ENCODE peak calls at places on chromosomes 13 and 19, in eight cellular contexts. One of them, this sample, is unnamed.

GRCh38 chr19:4139614-4140236 is 13.7 kb upstream of the CREB3L3 start:
- DNase-seq in stimulated activated CD8-positive, alpha-beta memory T cell treated with anti-CD3 and anti-CD28 coated beads, Interleukin-4, amount 100 ng/mL, for 1 hour: peak; percentile 78
- DNase-seq in HT1080: peak; percentile 40
- DNase-seq in central memory CD8-positive, alpha-beta T cell: peak; percentile 76
- DNase-seq in CD8-positive, alpha-beta memory T cell: peak; percentile 71
- DNase-seq in cardiac muscle cell: peak; percentile 59
- DNase-seq in astrocyte of the spinal cord: peak; percentile 35
- DNase-seq in D341Med: peak; percentile 88
- DNase-seq in this sample: peak; percentile 66

GRCh38 chr13:43514326-43514725 is 272.4 kb downstream of the ENOX1 start:
- DNase-seq in cardiac muscle cell: no peak
- DNase-seq in D341Med: no peak
- DNase-seq in central memory CD8-positive, alpha-beta T cell: no peak
- DNase-seq in CD8-positive, alpha-beta memory T cell: no peak
- DNase-seq in stimulated activated CD8-positive, alpha-beta memory T cell treated with anti-CD3 and anti-CD28 coated beads, Interleukin-4, amount 100 ng/mL, for 1 hour: no peak
- DNase-seq in HT1080: no peak
- DNase-seq in astrocyte of the spinal cord: no peak
- DNase-seq in this sample: no peak

GRCh38 chr13:114089751-114090400 is 42.5 kb downstream of the RASA3 start:
- DNase-seq in stimulated activated CD8-positive, alpha-beta memory T cell treated with anti-CD3 and anti-CD28 coated beads, Interleukin-4, amount 100 ng/mL, for 1 hour: no peak
- DNase-seq in D341Med: no peak
- DNase-seq in central memory CD8-positive, alpha-beta T cell: no peak
- DNase-seq in HT1080: no peak
- DNase-seq in cardiac muscle cell: no peak
- DNase-seq in CD8-positive, alpha-beta memory T cell: no peak
- DNase-seq in astrocyte of the spinal cord: no peak
- DNase-seq in this sample: no peak

GRCh38 chr13:99796175-99796819 is 175.3 kb downstream of the ZIC5 start:
- DNase-seq in stimulated activated CD8-positive, alpha-beta memory T cell treated with anti-CD3 and anti-CD28 coated beads, Interleukin-4, amount 100 ng/mL, for 1 hour: no peak
- DNase-seq in HT1080: peak; percentile 34
- DNase-seq in central memory CD8-positive, alpha-beta T cell: no peak
- DNase-seq in cardiac muscle cell: peak; percentile 87
- DNase-seq in astrocyte of the spinal cord: peak; percentile 52
- DNase-seq in CD8-positive, alpha-beta memory T cell: no peak
- DNase-seq in D341Med: no peak
- DNase-seq in this sample: no peak

GRCh38 chr13:46168818-46169217 is 13.2 kb downstream of the LCP1 start:
- DNase-seq in cardiac muscle cell: no peak
- DNase-seq in central memory CD8-positive, alpha-beta T cell: no peak
- DNase-seq in D341Med: no peak
- DNase-seq in CD8-positive, alpha-beta memory T cell: no peak
- DNase-seq in stimulated activated CD8-positive, alpha-beta memory T cell treated with anti-CD3 and anti-CD28 coated beads, Interleukin-4, amount 100 ng/mL, for 1 hour: no peak
- DNase-seq in HT1080: no peak
- DNase-seq in astrocyte of the spinal cord: no peak
- DNase-seq in this sample: no peak

GRCh38 chr13:34030782-34031181 is 212.8 kb downstream of the RFC3 start:
- DNase-seq in D341Med: no peak
- DNase-seq in astrocyte of the spinal cord: no peak
- DNase-seq in stimulated activated CD8-positive, alpha-beta memory T cell treated with anti-CD3 and anti-CD28 coated beads, Interleukin-4, amount 100 ng/mL, for 1 hour: no peak
- DNase-seq in central memory CD8-positive, alpha-beta T cell: no peak
- DNase-seq in CD8-positive, alpha-beta memory T cell: no peak
- DNase-seq in cardiac muscle cell: no peak
- DNase-seq in HT1080: peak; percentile 31
- DNase-seq in this sample: no peak

GRCh38 chr13:102873653-102874052 is 27.8 kb downstream of the ERCC5 start:
- DNase-seq in central memory CD8-positive, alpha-beta T cell: no peak
- DNase-seq in stimulated activated CD8-positive, alpha-beta memory T cell treated with anti-CD3 and anti-CD28 coated beads, Interleukin-4, amount 100 ng/mL, for 1 hour: no peak
- DNase-seq in astrocyte of the spinal cord: peak; percentile 8
- DNase-seq in D341Med: no peak
- DNase-seq in cardiac muscle cell: no peak
- DNase-seq in CD8-positive, alpha-beta memory T cell: no peak
- DNase-seq in HT1080: no peak
- DNase-seq in this sample: no peak

GRCh38 chr19:48799358-48800300 is 11.2 kb downstream of the BCAT2 start:
- DNase-seq in D341Med: no peak
- DNase-seq in astrocyte of the spinal cord: no peak
- DNase-seq in stimulated activated CD8-positive, alpha-beta memory T cell treated with anti-CD3 and anti-CD28 coated beads, Interleukin-4, amount 100 ng/mL, for 1 hour: no peak
- DNase-seq in central memory CD8-positive, alpha-beta T cell: no peak
- DNase-seq in HT1080: no peak
- DNase-seq in cardiac muscle cell: no peak
- DNase-seq in CD8-positive, alpha-beta memory T cell: no peak
- DNase-seq in this sample: no peak

GRCh38 chr13:30037766-30038165 is 187.3 kb upstream of the UBL3 start:
- DNase-seq in astrocyte of the spinal cord: peak; percentile 70
- DNase-seq in D341Med: no peak
- DNase-seq in cardiac muscle cell: no peak
- DNase-seq in stimulated activated CD8-positive, alpha-beta memory T cell treated with anti-CD3 and anti-CD28 coated beads, Interleukin-4, amount 100 ng/mL, for 1 hour: no peak
- DNase-seq in CD8-positive, alpha-beta memory T cell: no peak
- DNase-seq in central memory CD8-positive, alpha-beta T cell: no peak
- DNase-seq in HT1080: no peak
- DNase-seq in this sample: no peak

GRCh38 chr19:16208847-16209246 is 11.1 kb downstream of the AP1M1 start:
- DNase-seq in HT1080: no peak
- DNase-seq in stimulated activated CD8-positive, alpha-beta memory T cell treated with anti-CD3 and anti-CD28 coated beads, Interleukin-4, amount 100 ng/mL, for 1 hour: no peak
- DNase-seq in central memory CD8-positive, alpha-beta T cell: no peak
- DNase-seq in cardiac muscle cell: no peak
- DNase-seq in D341Med: peak; percentile 7
- DNase-seq in CD8-positive, alpha-beta memory T cell: no peak
- DNase-seq in astrocyte of the spinal cord: no peak
- DNase-seq in this sample: no peak

GRCh38 chr19:55350620-55351315 is 3.8 kb downstream of the COX6B2 start:
- DNase-seq in HT1080: no peak
- DNase-seq in D341Med: no peak
- DNase-seq in astrocyte of the spinal cord: no peak
- DNase-seq in central memory CD8-positive, alpha-beta T cell: no peak
- DNase-seq in cardiac muscle cell: no peak
- DNase-seq in stimulated activated CD8-positive, alpha-beta memory T cell treated with anti-CD3 and anti-CD28 coated beads, Interleukin-4, amount 100 ng/mL, for 1 hour: no peak
- DNase-seq in CD8-positive, alpha-beta memory T cell: no peak
- DNase-seq in this sample: no peak

GRCh38 chr13:42574435-42575311 is 721 bp downstream of the TNFSF11 start:
- DNase-seq in cardiac muscle cell: no peak
- DNase-seq in astrocyte of the spinal cord: no peak
- DNase-seq in HT1080: no peak
- DNase-seq in central memory CD8-positive, alpha-beta T cell: no peak
- DNase-seq in CD8-positive, alpha-beta memory T cell: peak; percentile 16
- DNase-seq in stimulated activated CD8-positive, alpha-beta memory T cell treated with anti-CD3 and anti-CD28 coated beads, Interleukin-4, amount 100 ng/mL, for 1 hour: no peak
- DNase-seq in D341Med: peak; percentile 28
- DNase-seq in this sample: no peak

GRCh38 chr13:107289540-107289939 is 721.6 kb upstream of the ARGLU1 start:
- DNase-seq in D341Med: no peak
- DNase-seq in stimulated activated CD8-positive, alpha-beta memory T cell treated with anti-CD3 and anti-CD28 coated beads, Interleukin-4, amount 100 ng/mL, for 1 hour: no peak
- DNase-seq in HT1080: peak; percentile 26
- DNase-seq in central memory CD8-positive, alpha-beta T cell: no peak
- DNase-seq in astrocyte of the spinal cord: peak; percentile 71
- DNase-seq in cardiac muscle cell: no peak
- DNase-seq in CD8-positive, alpha-beta memory T cell: no peak
- DNase-seq in this sample: no peak

GRCh38 chr13:73244486-73244885 is 185.7 kb downstream of the KLF5 start:
- DNase-seq in HT1080: no peak
- DNase-seq in astrocyte of the spinal cord: no peak
- DNase-seq in D341Med: no peak
- DNase-seq in cardiac muscle cell: no peak
- DNase-seq in CD8-positive, alpha-beta memory T cell: no peak
- DNase-seq in central memory CD8-positive, alpha-beta T cell: no peak
- DNase-seq in stimulated activated CD8-positive, alpha-beta memory T cell treated with anti-CD3 and anti-CD28 coated beads, Interleukin-4, amount 100 ng/mL, for 1 hour: no peak
- DNase-seq in this sample: no peak

GRCh38 chr19:4803736-4804695 is 12.5 kb downstream of the FEM1A start:
- DNase-seq in astrocyte of the spinal cord: peak; percentile 43
- DNase-seq in central memory CD8-positive, alpha-beta T cell: peak; percentile 31
- DNase-seq in cardiac muscle cell: peak; percentile 86
- DNase-seq in CD8-positive, alpha-beta memory T cell: peak; percentile 40
- DNase-seq in stimulated activated CD8-positive, alpha-beta memory T cell treated with anti-CD3 and anti-CD28 coated beads, Interleukin-4, amount 100 ng/mL, for 1 hour: no peak
- DNase-seq in HT1080: peak; percentile 21
- DNase-seq in D341Med: peak; percentile 89
- DNase-seq in this sample: peak; percentile 51

GRCh38 chr19:4199699-4200293 is 17.3 kb downstream of the ANKRD24 start:
- DNase-seq in HT1080: no peak
- DNase-seq in CD8-positive, alpha-beta memory T cell: no peak
- DNase-seq in stimulated activated CD8-positive, alpha-beta memory T cell treated with anti-CD3 and anti-CD28 coated beads, Interleukin-4, amount 100 ng/mL, for 1 hour: no peak
- DNase-seq in cardiac muscle cell: no peak
- DNase-seq in D341Med: peak; percentile 61
- DNase-seq in astrocyte of the spinal cord: no peak
- DNase-seq in central memory CD8-positive, alpha-beta T cell: no peak
- DNase-seq in this sample: no peak

GRCh38 chr13:32911506-32911905 is 104.7 kb upstream of the KL start:
- DNase-seq in D341Med: peak; percentile 75
- DNase-seq in stimulated activated CD8-positive, alpha-beta memory T cell treated with anti-CD3 and anti-CD28 coated beads, Interleukin-4, amount 100 ng/mL, for 1 hour: no peak
- DNase-seq in cardiac muscle cell: peak; percentile 14
- DNase-seq in HT1080: peak; percentile 55
- DNase-seq in astrocyte of the spinal cord: peak; percentile 38
- DNase-seq in central memory CD8-positive, alpha-beta T cell: no peak
- DNase-seq in CD8-positive, alpha-beta memory T cell: no peak
- DNase-seq in this sample: no peak

GRCh38 chr13:111380431-111380830 is 60.0 kb downstream of the TEX29 start:
- DNase-seq in CD8-positive, alpha-beta memory T cell: no peak
- DNase-seq in stimulated activated CD8-positive, alpha-beta memory T cell treated with anti-CD3 and anti-CD28 coated beads, Interleukin-4, amount 100 ng/mL, for 1 hour: no peak
- DNase-seq in HT1080: no peak
- DNase-seq in astrocyte of the spinal cord: no peak
- DNase-seq in central memory CD8-positive, alpha-beta T cell: no peak
- DNase-seq in D341Med: no peak
- DNase-seq in cardiac muscle cell: no peak
- DNase-seq in this sample: no peak

GRCh38 chr19:366951-367350 is 22.4 kb upstream of the MIER2 start:
- DNase-seq in CD8-positive, alpha-beta memory T cell: no peak
- DNase-seq in astrocyte of the spinal cord: no peak
- DNase-seq in D341Med: no peak
- DNase-seq in stimulated activated CD8-positive, alpha-beta memory T cell treated with anti-CD3 and anti-CD28 coated beads, Interleukin-4, amount 100 ng/mL, for 1 hour: no peak
- DNase-seq in cardiac muscle cell: no peak
- DNase-seq in central memory CD8-positive, alpha-beta T cell: no peak
- DNase-seq in HT1080: no peak
- DNase-seq in this sample: no peak

GRCh38 chr13:49356224-49356623 is 87.6 kb downstream of the CAB39L start:
- DNase-seq in cardiac muscle cell: no peak
- DNase-seq in D341Med: no peak
- DNase-seq in HT1080: peak; percentile 58
- DNase-seq in astrocyte of the spinal cord: peak; percentile 88
- DNase-seq in stimulated activated CD8-positive, alpha-beta memory T cell treated with anti-CD3 and anti-CD28 coated beads, Interleukin-4, amount 100 ng/mL, for 1 hour: no peak
- DNase-seq in CD8-positive, alpha-beta memory T cell: no peak
- DNase-seq in central memory CD8-positive, alpha-beta T cell: no peak
- DNase-seq in this sample: no peak

GRCh38 chr13:44806841-44807240 is 182.4 kb downstream of the NUFIP1 start:
- DNase-seq in cardiac muscle cell: no peak
- DNase-seq in stimulated activated CD8-positive, alpha-beta memory T cell treated with anti-CD3 and anti-CD28 coated beads, Interleukin-4, amount 100 ng/mL, for 1 hour: no peak
- DNase-seq in HT1080: no peak
- DNase-seq in central memory CD8-positive, alpha-beta T cell: no peak
- DNase-seq in CD8-positive, alpha-beta memory T cell: no peak
- DNase-seq in astrocyte of the spinal cord: no peak
- DNase-seq in D341Med: no peak
- DNase-seq in this sample: peak; percentile 16

GRCh38 chr19:37078717-37079032 is 442 bp downstream of the ZNF420 start:
- DNase-seq in CD8-positive, alpha-beta memory T cell: no peak
- DNase-seq in astrocyte of the spinal cord: no peak
- DNase-seq in HT1080: no peak
- DNase-seq in central memory CD8-positive, alpha-beta T cell: no peak
- DNase-seq in cardiac muscle cell: no peak
- DNase-seq in stimulated activated CD8-positive, alpha-beta memory T cell treated with anti-CD3 and anti-CD28 coated beads, Interleukin-4, amount 100 ng/mL, for 1 hour: no peak
- DNase-seq in D341Med: no peak
- DNase-seq in this sample: no peak

GRCh38 chr19:39246951-39247669 is 1.5 kb downstream of the IFNL4 start:
- DNase-seq in CD8-positive, alpha-beta memory T cell: no peak
- DNase-seq in astrocyte of the spinal cord: no peak
- DNase-seq in HT1080: no peak
- DNase-seq in D341Med: peak; percentile 40
- DNase-seq in central memory CD8-positive, alpha-beta T cell: no peak
- DNase-seq in cardiac muscle cell: no peak
- DNase-seq in stimulated activated CD8-positive, alpha-beta memory T cell treated with anti-CD3 and anti-CD28 coated beads, Interleukin-4, amount 100 ng/mL, for 1 hour: no peak
- DNase-seq in this sample: peak; percentile 46

This sample was measured in G401.